ENCODE peak calls at places on chromosomes 16 and 17, in five cellular contexts. One of them, this sample, is unnamed.
A peak's percentile ranks its signal among the peaks of the same experiment; 100 is the strongest.

GRCh38 chr16:85206472-85207356 is 94.4 kb upstream of the CIBAR2 start:
- DNase-seq in fibroblast of lung: peak; percentile 56
- DNase-seq in CD8-positive, alpha-beta T cell: no peak
- DNase-seq in CD8-positive, alpha-beta memory T cell: no peak
- DNase-seq in right atrium auricular region: peak; percentile 78
- DNase-seq in this sample: peak; percentile 86

GRCh38 chr17:75105269-75106080 is 4.3 kb upstream of the ARMC7 start:
- DNase-seq in CD8-positive, alpha-beta memory T cell: no peak
- DNase-seq in fibroblast of lung: peak; percentile 31
- DNase-seq in right atrium auricular region: no peak
- DNase-seq in CD8-positive, alpha-beta T cell: no peak
- DNase-seq in this sample: peak; percentile 86

GRCh38 chr17:12078791-12079190 is 58.1 kb downstream of the MAP2K4 start:
- DNase-seq in right atrium auricular region: no peak
- DNase-seq in CD8-positive, alpha-beta memory T cell: no peak
- DNase-seq in fibroblast of lung: peak; percentile 89
- DNase-seq in CD8-positive, alpha-beta T cell: no peak
- DNase-seq in this sample: no peak

GRCh38 chr16:28107232-28107631 is 43.7 kb upstream of the GSG1L start:
- DNase-seq in right atrium auricular region: no peak
- DNase-seq in CD8-positive, alpha-beta memory T cell: no peak
- DNase-seq in fibroblast of lung: no peak
- DNase-seq in CD8-positive, alpha-beta T cell: no peak
- DNase-seq in this sample: no peak

GRCh38 chr16:54136276-54136625 is 150.3 kb downstream of the IRX3 start:
- DNase-seq in right atrium auricular region: no peak
- DNase-seq in CD8-positive, alpha-beta T cell: no peak
- DNase-seq in fibroblast of lung: peak; percentile 67
- DNase-seq in CD8-positive, alpha-beta memory T cell: no peak
- DNase-seq in this sample: no peak

GRCh38 chr17:78722101-78722761 is 59.8 kb downstream of the CYTH1 start:
- DNase-seq in CD8-positive, alpha-beta memory T cell: no peak
- DNase-seq in CD8-positive, alpha-beta T cell: no peak
- DNase-seq in right atrium auricular region: no peak
- DNase-seq in fibroblast of lung: no peak
- DNase-seq in this sample: peak; percentile 69

GRCh38 chr16:11570258-11570657 is 16.5 kb downstream of the LITAF start:
- DNase-seq in CD8-positive, alpha-beta T cell: no peak
- DNase-seq in right atrium auricular region: no peak
- DNase-seq in fibroblast of lung: no peak
- DNase-seq in CD8-positive, alpha-beta memory T cell: no peak
- DNase-seq in this sample: no peak

GRCh38 chr17:4833941-4834501 is 881 bp downstream of the MINK1 start:
- DNase-seq in right atrium auricular region: peak; percentile 61
- DNase-seq in CD8-positive, alpha-beta memory T cell: peak; percentile 25
- DNase-seq in CD8-positive, alpha-beta T cell: peak; percentile 16
- DNase-seq in fibroblast of lung: peak; percentile 52
- DNase-seq in this sample: no peak

GRCh38 chr16:19105131-19105530 is 8.6 kb upstream of the ITPRIPL2 start:
- DNase-seq in fibroblast of lung: no peak
- DNase-seq in right atrium auricular region: no peak
- DNase-seq in CD8-positive, alpha-beta memory T cell: no peak
- DNase-seq in CD8-positive, alpha-beta T cell: no peak
- DNase-seq in this sample: no peak

GRCh38 chr17:78255029-78255656 is 23.7 kb downstream of the TMEM235 start:
- DNase-seq in fibroblast of lung: no peak
- DNase-seq in CD8-positive, alpha-beta T cell: no peak
- DNase-seq in CD8-positive, alpha-beta memory T cell: no peak
- DNase-seq in right atrium auricular region: no peak
- DNase-seq in this sample: no peak

GRCh38 chr17:56389356-56389755 is 204.1 kb upstream of the NOG start:
- DNase-seq in fibroblast of lung: no peak
- DNase-seq in CD8-positive, alpha-beta T cell: no peak
- DNase-seq in CD8-positive, alpha-beta memory T cell: no peak
- DNase-seq in right atrium auricular region: no peak
- DNase-seq in this sample: no peak

GRCh38 chr16:47069841-47070584 is 73.7 kb downstream of the NETO2 start:
- DNase-seq in fibroblast of lung: no peak
- DNase-seq in right atrium auricular region: peak; percentile 30
- DNase-seq in CD8-positive, alpha-beta T cell: no peak
- DNase-seq in CD8-positive, alpha-beta memory T cell: no peak
- DNase-seq in this sample: no peak

GRCh38 chr16:15682105-15682570 is 32.1 kb downstream of the NDE1 start:
- DNase-seq in CD8-positive, alpha-beta T cell: peak; percentile 49
- DNase-seq in CD8-positive, alpha-beta memory T cell: no peak
- DNase-seq in fibroblast of lung: peak; percentile 68
- DNase-seq in right atrium auricular region: peak; percentile 66
- DNase-seq in this sample: peak; percentile 76

GRCh38 chr16:85335584-85336492 is 223.6 kb upstream of the CIBAR2 start:
- DNase-seq in CD8-positive, alpha-beta memory T cell: no peak
- DNase-seq in CD8-positive, alpha-beta T cell: no peak
- DNase-seq in fibroblast of lung: peak; percentile 49
- DNase-seq in right atrium auricular region: no peak
- DNase-seq in this sample: no peak

GRCh38 chr17:71803656-71804284 is 317.1 kb upstream of the SOX9 start:
- DNase-seq in fibroblast of lung: no peak
- DNase-seq in right atrium auricular region: no peak
- DNase-seq in CD8-positive, alpha-beta memory T cell: no peak
- DNase-seq in CD8-positive, alpha-beta T cell: no peak
- DNase-seq in this sample: no peak

GRCh38 chr16:4140652-4141051 is 24.4 kb upstream of the ADCY9 start:
- DNase-seq in CD8-positive, alpha-beta T cell: no peak
- DNase-seq in CD8-positive, alpha-beta memory T cell: no peak
- DNase-seq in fibroblast of lung: peak; percentile 74
- DNase-seq in right atrium auricular region: no peak
- DNase-seq in this sample: no peak

GRCh38 chr16:4415538-4416199 is 727 bp downstream of the CORO7 start:
- DNase-seq in fibroblast of lung: peak; percentile 21
- DNase-seq in CD8-positive, alpha-beta T cell: peak; percentile 71
- DNase-seq in right atrium auricular region: no peak
- DNase-seq in CD8-positive, alpha-beta memory T cell: peak; percentile 77
- DNase-seq in this sample: peak; percentile 78

GRCh38 chr17:76492250-76492988 is 8.8 kb downstream of the RHBDF2 start:
- DNase-seq in fibroblast of lung: no peak
- DNase-seq in right atrium auricular region: no peak
- DNase-seq in CD8-positive, alpha-beta T cell: no peak
- DNase-seq in CD8-positive, alpha-beta memory T cell: peak; percentile 30
- DNase-seq in this sample: no peak

GRCh38 chr16:80198995-80199299 is 341.8 kb upstream of the DYNLRB2 start:
- DNase-seq in right atrium auricular region: no peak
- DNase-seq in fibroblast of lung: no peak
- DNase-seq in CD8-positive, alpha-beta memory T cell: no peak
- DNase-seq in CD8-positive, alpha-beta T cell: no peak
- DNase-seq in this sample: no peak

GRCh38 chr17:68398731-68399637 is 58.3 kb downstream of the WIPI1 start:
- DNase-seq in fibroblast of lung: peak; percentile 62
- DNase-seq in CD8-positive, alpha-beta memory T cell: no peak
- DNase-seq in right atrium auricular region: no peak
- DNase-seq in CD8-positive, alpha-beta T cell: peak; percentile 30
- DNase-seq in this sample: no peak

GRCh38 chr16:72247821-72248253 is 75.9 kb upstream of the PMFBP1 start:
- DNase-seq in fibroblast of lung: peak; percentile 68
- DNase-seq in right atrium auricular region: no peak
- DNase-seq in CD8-positive, alpha-beta memory T cell: no peak
- DNase-seq in CD8-positive, alpha-beta T cell: no peak
- DNase-seq in this sample: no peak

GRCh38 chr17:18156171-18156975 is 27.3 kb upstream of the ALKBH5 start:
- DNase-seq in fibroblast of lung: no peak
- DNase-seq in CD8-positive, alpha-beta memory T cell: no peak
- DNase-seq in right atrium auricular region: no peak
- DNase-seq in CD8-positive, alpha-beta T cell: no peak
- DNase-seq in this sample: no peak

GRCh38 chr16:46591257-46591656 is 29.9 kb downstream of the SHCBP1 start:
- DNase-seq in CD8-positive, alpha-beta memory T cell: no peak
- DNase-seq in fibroblast of lung: no peak
- DNase-seq in right atrium auricular region: no peak
- DNase-seq in CD8-positive, alpha-beta T cell: no peak
- DNase-seq in this sample: no peak

GRCh38 chr16:84367297-84367680 is 1.0 kb upstream of the ATP2C2 start:
- DNase-seq in CD8-positive, alpha-beta T cell: no peak
- DNase-seq in fibroblast of lung: no peak
- DNase-seq in CD8-positive, alpha-beta memory T cell: no peak
- DNase-seq in right atrium auricular region: no peak
- DNase-seq in this sample: no peak

GRCh38 chr17:45646288-45646988 is 137.7 kb upstream of the CRHR1 start:
- DNase-seq in CD8-positive, alpha-beta memory T cell: no peak
- DNase-seq in fibroblast of lung: no peak
- DNase-seq in CD8-positive, alpha-beta T cell: no peak
- DNase-seq in right atrium auricular region: no peak
- DNase-seq in this sample: no peak

DNA sequence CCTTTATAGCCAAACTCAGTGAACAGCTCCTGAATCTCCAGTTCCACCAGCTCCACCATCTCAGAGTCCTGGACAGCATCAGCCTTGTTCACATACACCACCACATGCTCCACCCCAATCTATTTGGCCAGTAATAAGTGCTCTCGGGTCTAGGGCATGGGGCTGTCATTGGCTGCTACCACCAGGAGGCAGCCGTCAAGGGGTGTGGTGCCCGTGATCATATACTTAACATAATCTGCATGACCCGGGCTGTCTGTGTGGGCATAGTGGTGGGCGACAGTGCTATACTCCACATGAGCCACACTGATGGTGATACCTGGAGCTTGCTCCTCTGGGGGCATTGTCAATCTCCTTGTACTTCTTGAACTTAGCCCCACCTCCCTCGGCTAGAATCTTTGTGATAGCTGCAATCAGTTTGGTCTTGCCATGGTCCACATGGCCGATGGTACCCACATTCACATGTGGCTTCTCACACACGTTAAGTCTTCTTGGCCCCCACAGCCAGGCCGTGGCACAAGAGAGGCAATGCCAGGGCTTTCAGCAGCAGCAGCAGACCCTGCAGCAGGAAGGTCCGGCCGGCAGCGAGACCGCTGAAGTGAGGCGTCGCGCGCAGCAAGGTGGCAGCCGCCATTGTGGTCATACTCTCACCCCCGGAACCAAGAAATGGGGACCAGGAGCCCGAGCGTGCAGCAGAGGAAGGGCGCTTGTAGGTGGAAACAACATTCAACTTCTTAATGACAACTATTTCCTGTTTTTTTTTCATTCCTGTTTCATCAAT is 210.3 kb upstream of the WSB1 start:
- DNase-seq in right atrium auricular region: no peak
- DNase-seq in fibroblast of lung: no peak
- DNase-seq in CD8-positive, alpha-beta memory T cell: no peak
- DNase-seq in CD8-positive, alpha-beta T cell: no peak
- DNase-seq in this sample: no peak
- H3K9me3 ChIP-seq in right atrium auricular region: no peaks in the 10 kb centered on the region
- H3K9me3 ChIP-seq in fibroblast of lung: no peaks in the 10 kb centered on the region
- H3K9me3 ChIP-seq in CD8-positive, alpha-beta memory T cell: no peaks in the 10 kb centered on the region
- H3K9me3 ChIP-seq in CD8-positive, alpha-beta T cell: no peaks in the 10 kb centered on the region
- H3K9me3 ChIP-seq in this sample: no peaks in the 10 kb centered on the region

GRCh38 chr17:39604911-39605491 is 2.7 kb downstream of the NEUROD2 start:
- DNase-seq in fibroblast of lung: no peak
- DNase-seq in CD8-positive, alpha-beta T cell: no peak
- DNase-seq in CD8-positive, alpha-beta memory T cell: no peak
- DNase-seq in right atrium auricular region: no peak
- DNase-seq in this sample: no peak
- H3K27me3 ChIP-seq in fibroblast of lung: peaks cover 81% of the 10 kb centered on the region
- H3K27me3 ChIP-seq in CD8-positive, alpha-beta T cell: peaks cover 52% of the 10 kb centered on the region
- H3K27me3 ChIP-seq in CD8-positive, alpha-beta memory T cell: peaks cover 70% of the 10 kb centered on the region
- H3K27me3 ChIP-seq in right atrium auricular region: peaks cover 53% of the 10 kb centered on the region
- H3K27me3 ChIP-seq in this sample: no peaks in the 10 kb centered on the region

GRCh38 chr17:10730956-10731879 is 1.4 kb upstream of the TMEM220 start:
- DNase-seq in CD8-positive, alpha-beta memory T cell: no peak
- DNase-seq in right atrium auricular region: peak; percentile 53
- DNase-seq in CD8-positive, alpha-beta T cell: no peak
- DNase-seq in fibroblast of lung: no peak
- DNase-seq in this sample: no peak

GRCh38 chr17:10735251-10735650 is 5.4 kb upstream of the TMEM220 start:
- DNase-seq in right atrium auricular region: no peak
- DNase-seq in fibroblast of lung: no peak
- DNase-seq in CD8-positive, alpha-beta memory T cell: no peak
- DNase-seq in CD8-positive, alpha-beta T cell: no peak
- DNase-seq in this sample: no peak

GRCh38 chr17:10735821-10736220 is 6.0 kb upstream of the TMEM220 start:
- DNase-seq in fibroblast of lung: no peak
- DNase-seq in CD8-positive, alpha-beta memory T cell: no peak
- DNase-seq in right atrium auricular region: peak; percentile 52
- DNase-seq in CD8-positive, alpha-beta T cell: no peak
- DNase-seq in this sample: no peak

GRCh38 chr17:10737168-10737622 is 7.4 kb upstream of the TMEM220 start:
- DNase-seq in CD8-positive, alpha-beta T cell: no peak
- DNase-seq in fibroblast of lung: peak; percentile 37
- DNase-seq in right atrium auricular region: peak; percentile 66
- DNase-seq in CD8-positive, alpha-beta memory T cell: peak; percentile 46
- DNase-seq in this sample: peak; percentile 71

GRCh38 chr17:10733666-10734065 is 3.8 kb upstream of the TMEM220 start:
- DNase-seq in CD8-positive, alpha-beta memory T cell: no peak
- DNase-seq in fibroblast of lung: no peak
- DNase-seq in right atrium auricular region: peak; percentile 56
- DNase-seq in CD8-positive, alpha-beta T cell: no peak
- DNase-seq in this sample: no peak
- H3K9me3 ChIP-seq in CD8-positive, alpha-beta memory T cell: no peaks in the 10 kb centered on the region
- H3K9me3 ChIP-seq in fibroblast of lung: no peaks in the 10 kb centered on the region
- H3K9me3 ChIP-seq in right atrium auricular region: no peaks in the 10 kb centered on the region
- H3K9me3 ChIP-seq in CD8-positive, alpha-beta T cell: no peaks in the 10 kb centered on the region
- H3K9me3 ChIP-seq in this sample: no peaks in the 10 kb centered on the region

GRCh38 chr17:42028791-42029127 is 8.9 kb downstream of the NKIRAS2 start:
- DNase-seq in CD8-positive, alpha-beta T cell: no peak
- DNase-seq in fibroblast of lung: no peak
- DNase-seq in right atrium auricular region: no peak
- DNase-seq in CD8-positive, alpha-beta memory T cell: no peak
- DNase-seq in this sample: no peak
- H3K27me3 ChIP-seq in CD8-positive, alpha-beta T cell: no peaks in the 10 kb centered on the region
- H3K27me3 ChIP-seq in fibroblast of lung: peaks cover 2% of the 10 kb centered on the region
- H3K27me3 ChIP-seq in right atrium auricular region: no peaks in the 10 kb centered on the region
- H3K27me3 ChIP-seq in CD8-positive, alpha-beta memory T cell: no peaks in the 10 kb centered on the region
- H3K27me3 ChIP-seq in this sample: no peaks in the 10 kb centered on the region

DNA sequence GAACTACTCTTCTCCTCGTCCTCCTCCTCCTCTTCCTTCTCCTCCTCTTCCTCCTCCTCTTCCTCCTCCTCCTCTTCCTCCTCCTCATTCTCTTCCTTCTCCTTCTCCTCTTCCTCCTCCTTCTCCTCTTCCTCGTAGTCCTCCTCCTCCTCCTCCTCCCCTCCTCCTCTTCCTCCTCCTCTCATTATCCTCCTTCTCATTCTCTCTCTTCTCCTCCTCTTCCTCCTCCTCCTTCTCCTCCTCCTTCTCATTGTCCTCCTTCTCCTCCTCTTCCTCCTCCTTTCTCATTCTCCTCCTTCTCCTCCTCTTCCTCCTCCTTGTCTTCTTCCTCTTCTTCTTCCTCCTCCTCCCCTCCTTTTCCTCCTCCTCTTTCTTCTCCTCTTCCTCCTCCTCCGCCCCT is 4.1 kb upstream of the PITPNM3 start:
- DNase-seq in fibroblast of lung: no peak
- DNase-seq in CD8-positive, alpha-beta memory T cell: no peak
- DNase-seq in right atrium auricular region: no peak
- DNase-seq in CD8-positive, alpha-beta T cell: no peak
- DNase-seq in this sample: no peak
- H3K9me3 ChIP-seq in fibroblast of lung: no peaks in the 10 kb centered on the region
- H3K9me3 ChIP-seq in CD8-positive, alpha-beta memory T cell: no peaks in the 10 kb centered on the region
- H3K9me3 ChIP-seq in right atrium auricular region: no peaks in the 10 kb centered on the region
- H3K9me3 ChIP-seq in CD8-positive, alpha-beta T cell: no peaks in the 10 kb centered on the region
- H3K9me3 ChIP-seq in this sample: no peaks in the 10 kb centered on the region

DNA sequence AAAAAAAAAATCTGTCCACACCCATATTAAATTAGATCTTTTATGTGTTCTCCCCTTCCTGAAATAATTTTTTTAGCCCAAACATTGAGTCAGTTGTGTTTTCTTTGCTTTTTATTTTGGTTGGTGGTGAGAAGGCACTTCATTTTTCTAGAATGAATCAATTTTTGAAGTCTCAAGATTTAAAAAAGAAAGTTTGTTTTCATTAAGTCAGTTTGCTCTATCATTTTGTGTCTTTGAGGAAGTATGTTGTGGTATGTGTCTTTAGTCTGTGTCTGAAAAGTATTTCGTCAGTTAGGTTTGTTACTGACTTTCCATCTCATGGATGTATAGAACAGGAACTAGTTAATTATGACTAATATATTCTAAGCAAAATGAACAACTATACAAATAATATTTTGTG is 3.8 kb downstream of the IGF2BP1 start:
- DNase-seq in right atrium auricular region: no peak
- DNase-seq in fibroblast of lung: peak; percentile 59
- DNase-seq in CD8-positive, alpha-beta T cell: no peak
- DNase-seq in CD8-positive, alpha-beta memory T cell: no peak
- DNase-seq in this sample: no peak
- H3K27me3 ChIP-seq in right atrium auricular region: peaks cover 65% of the 10 kb centered on the region
- H3K27me3 ChIP-seq in fibroblast of lung: peaks cover 72% of the 10 kb centered on the region
- H3K27me3 ChIP-seq in CD8-positive, alpha-beta T cell: peaks cover 76% of the 10 kb centered on the region
- H3K27me3 ChIP-seq in CD8-positive, alpha-beta memory T cell: peaks cover 68% of the 10 kb centered on the region
- H3K27me3 ChIP-seq in this sample: peaks cover 2% of the 10 kb centered on the region